ENCODE peak calls at places on chromosomes 16 and 17, in eight cellular contexts. W is smooth muscle cell of the brain vasculature; V is activated CD4-positive, alpha-beta memory T cell treated with anti-CD3 and anti-CD28 coated beads for 36 hours; Z is NCI-H446; Q is T-helper 9 cell; A is hypothalamus; K is brain microvascular endothelial cell; P is non-pigmented ciliary epithelial cell. H is an unnamed sample.

GRCh38 chr16:13441675-13442074 is 478.3 kb upstream of the ERCC4 start:
- DNase-seq in W (no peak), V (no peak), Z (no peak), Q (no peak), A (no peak), K (no peak), P (no peak), H (no peak)

GRCh38 chr16:11232852-11233726 is 22.9 kb downstream of the SOCS1 start:
- DNase-seq in W (no peak), V (peak), Z (peak), Q (peak), A (no peak), K (no peak), P (no peak), H (peak)

GRCh38 chr17:10285896-10286295 is 86.9 kb downstream of the MYH13 start:
- DNase-seq in W (no peak), V (no peak), Z (no peak), Q (no peak), A (no peak), K (no peak), P (no peak), H (no peak)

GRCh38 chr17:19386974-19387920 is at the start of gene MFAP4:
- DNase-seq in W (peak), V (no peak), Z (peak), Q (no peak), A (peak), K (peak), P (no peak), H (no peak)

GRCh38 chr16:22324787-22325597 is 27.8 kb downstream of the POLR3E start:
- DNase-seq in W (no peak), V (no peak), Z (no peak), Q (no peak), A (no peak), K (no peak), P (no peak), H (no peak)

GRCh38 chr17:81200695-81201580 is 21.8 kb downstream of the CEP131 start:
- DNase-seq in W (peak), V (no peak), Z (peak), Q (no peak), A (peak), K (peak), P (peak), H (no peak)

GRCh38 chr17:59366773-59367656 is 35.6 kb downstream of the YPEL2 start:
- DNase-seq in W (no peak), V (no peak), Z (peak), Q (no peak), A (no peak), K (peak), P (peak), H (peak)

GRCh38 chr17:36464765-36465088 is 21.8 kb upstream of the ZNHIT3 start:
- DNase-seq in W (no peak), V (no peak), Z (no peak), Q (no peak), A (no peak), K (no peak), P (no peak), H (no peak)

GRCh38 chr17:83067071-83067717 is 12.2 kb upstream of the METRNL start:
- DNase-seq in W (no peak), V (no peak), Z (no peak), Q (no peak), A (no peak), K (no peak), P (no peak), H (no peak)

GRCh38 chr17:45775148-45775547 is 9.0 kb upstream of the CRHR1 start:
- DNase-seq in W (no peak), V (no peak), Z (no peak), Q (no peak), A (no peak), K (no peak), P (no peak), H (no peak)

GRCh38 chr17:4566785-4567184 is 6.4 kb upstream of the GGT6 start:
- DNase-seq in W (no peak), V (peak), Z (peak), Q (no peak), A (peak), K (peak), P (no peak), H (peak)

GRCh38 chr16:88815901-88816589 is 4.3 kb upstream of the APRT start:
- DNase-seq in W (no peak), V (peak), Z (no peak), Q (peak), A (no peak), K (no peak), P (no peak), H (peak)

GRCh38 chr17:26962255-26963162 is 331.4 kb upstream of the WSB1 start:
- DNase-seq in W (no peak), V (no peak), Z (no peak), Q (no peak), A (no peak), K (no peak), P (no peak), H (no peak)

GRCh38 chr17:50060951-50061712 is 5.2 kb downstream of the ITGA3 start:
- DNase-seq in W (no peak), V (no peak), Z (peak), Q (no peak), A (peak), K (no peak), P (no peak), H (no peak)

GRCh38 chr16:89343501-89344291 is 126.2 kb downstream of the ZNF778 start:
- DNase-seq in W (no peak), V (no peak), Z (no peak), Q (no peak), A (no peak), K (no peak), P (no peak), H (no peak)

GRCh38 chr16:47143329-47143676 is 442 bp downstream of the NETO2 start:
- DNase-seq in W (peak), V (peak), Z (peak), Q (peak), A (peak), K (peak), P (no peak), H (peak)

GRCh38 chr16:85206472-85207356 is 94.4 kb upstream of the CIBAR2 start:
- DNase-seq in W (no peak), V (no peak), Z (peak), Q (no peak), A (peak), K (no peak), P (no peak), H (no peak)

GRCh38 chr17:72631568-72631967 is 460.9 kb downstream of the SLC39A11 start:
- DNase-seq in W (no peak), V (no peak), Z (no peak), Q (no peak), A (no peak), K (no peak), P (no peak), H (no peak)

GRCh38 chr16:49489686-49490320 is 116.2 kb downstream of the C16orf78 start:
- DNase-seq in W (no peak), V (no peak), Z (no peak), Q (no peak), A (no peak), K (no peak), P (no peak), H (no peak)

GRCh38 chr16:48865511-48865910 is 255.5 kb upstream of the N4BP1 start:
- DNase-seq in W (no peak), V (no peak), Z (no peak), Q (no peak), A (no peak), K (no peak), P (no peak), H (no peak)

GRCh38 chr17:39357978-39358377 is 43.4 kb downstream of the FBXL20 start:
- DNase-seq in W (no peak), V (no peak), Z (no peak), Q (no peak), A (no peak), K (no peak), P (no peak), H (no peak)

H was measured in activated effector memory CD4-positive, alpha-beta T cell treated with Interleukin-2 at 50 U/mL for 16 hours.